ENCODE peak calls at places on chromosomes 2 and 18, in seven cellular contexts. Y is nephron progenitor cell; H is CD8-positive, alpha-beta T cell; W is neural crest cell; R is cardiac fibroblast; L is heart left ventricle; B is thyroid gland. T is an unnamed sample.

GRCh38 chr2:178208817-178209216 is 14.5 kb downstream of the OSBPL6 start:
- DNase-seq in R (peak; percentile 41), Y (no peak), W (no peak), H (no peak), B (no peak), L (no peak), T (no peak)

GRCh38 chr2:72024451-72025175 is 123.0 kb downstream of the CYP26B1 start:
- DNase-seq in H (peak; percentile 39), R (no peak), B (no peak), L (no peak), W (no peak), Y (no peak), T (peak; percentile 76)

GRCh38 chr2:65380243-65380642 is 52.2 kb downstream of the SPRED2 start:
- DNase-seq in W (no peak), B (no peak), R (no peak), L (no peak), H (no peak), Y (no peak), T (no peak)

GRCh38 chr2:11753886-11754704 is 7.7 kb downstream of the LPIN1 start:
- DNase-seq in R (peak; percentile 71), L (no peak), B (peak; percentile 30), Y (no peak), W (no peak), H (peak; percentile 73), T (no peak)

GRCh38 chr2:25341031-25341727 is 546 bp downstream of the DNMT3A start:
- DNase-seq in L (no peak), B (peak; percentile 30), H (no peak), Y (peak; percentile 50), R (no peak), W (no peak), T (no peak)

GRCh38 chr2:239908744-239909143 is 116.4 kb downstream of the NDUFA10 start:
- DNase-seq in L (no peak), B (no peak), R (no peak), H (no peak), Y (no peak), W (no peak), T (no peak)

GRCh38 chr2:54341656-54342055 is 85.6 kb upstream of the TSPYL6 start:
- DNase-seq in R (peak; percentile 31), B (no peak), L (no peak), H (no peak), Y (no peak), W (no peak), T (no peak)

GRCh38 chr18:2905802-2906521 is 59.2 kb downstream of the EMILIN2 start:
- DNase-seq in H (peak; percentile 60), L (peak; percentile 89), R (peak; percentile 47), B (peak; percentile 67), W (peak; percentile 43), Y (peak; percentile 30), T (no peak)

GRCh38 chr2:43276962-43277383 is 50.6 kb upstream of the ZFP36L2 start:
- DNase-seq in Y (no peak), L (no peak), R (peak; percentile 40), H (no peak), B (peak; percentile 75), W (no peak), T (no peak)

GRCh38 chr2:232898592-232899541 is 28.8 kb downstream of the SNORC start:
- DNase-seq in L (no peak), Y (no peak), H (no peak), R (peak; percentile 63), W (no peak), B (no peak), T (no peak)

GRCh38 chr2:25257032-25257455 is 84.7 kb downstream of the DNMT3A start:
- DNase-seq in R (peak; percentile 19), Y (no peak), B (peak; percentile 32), L (peak; percentile 54), W (no peak), H (no peak), T (no peak)

GRCh38 chr2:6578417-6578816 is 287.3 kb downstream of the CMPK2 start:
- DNase-seq in R (no peak), W (no peak), B (no peak), H (no peak), L (no peak), Y (no peak), T (no peak)

GRCh38 chr2:74843371-74844298 is 9.7 kb downstream of the HK2 start:
- DNase-seq in R (peak; percentile 91), B (no peak), W (no peak), H (no peak), L (no peak), Y (no peak), T (no peak)

GRCh38 chr18:59651071-59651470 is 46.2 kb downstream of the CCBE1 start:
- DNase-seq in B (no peak), L (no peak), W (no peak), R (no peak), H (no peak), Y (no peak), T (no peak)

GRCh38 chr2:172710584-172711024 is 25.0 kb upstream of the RAPGEF4 start:
- DNase-seq in Y (peak; percentile 27), R (peak; percentile 71), B (peak; percentile 52), H (peak; percentile 60), W (peak; percentile 33), L (no peak), T (no peak)

GRCh38 chr2:240727439-240727838 is 35.8 kb downstream of the AQP12A start:
- DNase-seq in B (no peak), L (no peak), R (no peak), W (no peak), H (no peak), Y (no peak), T (no peak)

GRCh38 chr2:187644991-187645390 is 90.8 kb upstream of the TFPI start:
- DNase-seq in Y (no peak), L (no peak), W (no peak), H (no peak), B (no peak), R (peak; percentile 48), T (no peak)

GRCh38 chr2:112834379-112835014 is 2.1 kb downstream of the IL1B start:
- DNase-seq in H (no peak), B (peak; percentile 44), R (peak; percentile 50), W (no peak), L (no peak), Y (no peak), T (peak; percentile 63)

GRCh38 chr2:24466871-24467870 is 23.9 kb upstream of the NCOA1 start:
- DNase-seq in B (no peak), W (no peak), R (no peak), H (no peak), L (no peak), Y (no peak), T (no peak)

GRCh38 chr2:33510589-33510968 is 34.1 kb downstream of the RASGRP3 start:
- DNase-seq in W (no peak), B (no peak), R (no peak), L (no peak), H (no peak), Y (no peak), T (no peak)

GRCh38 chr2:231323316-231323715 is 72.2 kb upstream of the B3GNT7 start:
- DNase-seq in H (no peak), W (no peak), Y (no peak), L (no peak), B (no peak), R (no peak), T (no peak)

GRCh38 chr2:219684721-219685689 is 57.6 kb downstream of the SLC4A3 start:
- DNase-seq in L (peak; percentile 66), Y (peak; percentile 53), H (peak; percentile 52), R (peak; percentile 86), B (peak; percentile 88), W (no peak), T (no peak)

GRCh38 chr2:215460682-215461081 is 24.8 kb upstream of the FN1 start:
- DNase-seq in H (no peak), L (no peak), B (no peak), R (peak; percentile 97), W (no peak), Y (no peak), T (no peak)

GRCh38 chr2:73418343-73418742 is 32.7 kb downstream of the ALMS1 start:
- DNase-seq in W (no peak), R (peak; percentile 92), L (peak; percentile 78), B (peak; percentile 95), H (no peak), Y (no peak), T (no peak)

GRCh38 chr18:5237083-5237722 is 40.1 kb upstream of the AKAIN1 start:
- DNase-seq in W (no peak), H (peak; percentile 62), B (no peak), Y (peak; percentile 5), R (no peak), L (no peak), T (no peak)

GRCh38 chr2:240558229-240558885 is 569 bp upstream of the ANKMY1 start:
- DNase-seq in Y (no peak), H (no peak), B (no peak), W (no peak), R (no peak), L (no peak), T (no peak)

GRCh38 chr2:123916512-123916911 is 108.6 kb upstream of the CNTNAP5 start:
- DNase-seq in W (no peak), H (no peak), Y (no peak), B (no peak), R (no peak), L (no peak), T (no peak)

GRCh38 chr2:142756430-142756829 is 121.0 kb upstream of the KYNU start:
- DNase-seq in R (peak; percentile 68), Y (no peak), W (no peak), L (no peak), B (no peak), H (no peak), T (no peak)

DNA sequence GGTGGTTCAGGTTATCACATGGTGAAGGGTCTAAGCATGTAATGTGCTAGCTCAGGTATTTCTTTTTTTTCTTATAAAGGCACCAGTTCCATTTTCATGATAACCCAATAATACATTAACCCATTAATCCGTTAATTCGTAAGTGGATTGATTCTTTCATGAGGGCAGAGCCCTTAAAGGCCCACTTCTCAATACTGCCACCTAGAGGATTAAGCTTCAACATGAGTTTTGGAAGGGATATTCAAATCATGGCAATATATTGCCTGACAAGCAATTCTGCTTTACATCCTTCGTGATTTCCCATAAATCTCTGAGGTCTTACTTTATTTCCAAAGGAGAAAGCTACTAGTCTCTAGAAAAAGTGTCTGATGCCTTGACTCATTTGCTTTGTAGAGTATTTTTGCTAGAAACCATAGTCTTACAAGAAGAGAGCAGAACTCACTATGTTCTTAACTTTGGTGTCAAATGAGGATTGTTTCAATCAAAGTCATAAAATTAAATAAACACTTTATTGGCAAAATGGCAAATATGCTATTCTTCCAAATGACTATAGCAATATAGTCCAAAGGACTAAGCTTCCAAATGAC is 271.3 kb downstream of the KCNS3 start:
- DNase-seq in W (no peak), H (no peak), R (peak; percentile 69), L (no peak), Y (peak; percentile 10), B (no peak), T (no peak)
- TF ChIP-seq CTCF in W (peak; percentile 77), H (no peak), R (peak; percentile 71), L (peak; percentile 68), Y (peak; percentile 81), B (peak; percentile 47), T (peak; percentile 60)

GRCh38 chr2:28751102-28751955 is at the start of gene PPP1CB:
- DNase-seq in H (peak; percentile 98), Y (peak; percentile 93), B (peak; percentile 97), L (peak; percentile 98), R (peak; percentile 96), W (peak; percentile 90), T (peak; percentile 99)
- TF ChIP-seq CTCF in H (no peak), Y (no peak), B (no peak), L (no peak), R (no peak), W (no peak), T (peak; percentile 23)

GRCh38 chr18:36592282-36592681 is 236.5 kb downstream of the TPGS2 start:
- DNase-seq in B (no peak), W (no peak), H (no peak), L (no peak), Y (no peak), R (peak; percentile 15), T (peak; percentile 79)
- TF ChIP-seq CTCF in B (no peak), W (no peak), H (no peak), L (no peak), Y (no peak), R (no peak), T (no peak)

GRCh38 chr2:128691526-128691925 is 372.9 kb upstream of the HS6ST1 start:
- DNase-seq in Y (no peak), R (no peak), H (peak; percentile 15), W (no peak), L (no peak), B (no peak), T (no peak)
- TF ChIP-seq CTCF in Y (no peak), R (no peak), H (no peak), W (no peak), L (no peak), B (no peak), T (no peak)

T was measured in osteocyte.